ENCODE peak calls at places on chromosome 18, in four cellular contexts. One of them, this sample, is unnamed.

GRCh38 chr18:22872894-22873537 is 60.1 kb upstream of the RBBP8 start:
- DNase-seq in iPS DF 19.7: no peak
- DNase-seq in cardiac muscle cell: no peak
- DNase-seq in neural crest cell: no peak
- DNase-seq in this sample: no peak

GRCh38 chr18:59096098-59096779 is 43.4 kb upstream of the SEC11C start:
- DNase-seq in neural crest cell: no peak
- DNase-seq in iPS DF 19.7: peak; percentile 40
- DNase-seq in cardiac muscle cell: no peak
- DNase-seq in this sample: peak; percentile 50

GRCh38 chr18:23814977-23815614 is 125.8 kb downstream of the LAMA3 start:
- DNase-seq in cardiac muscle cell: no peak
- DNase-seq in neural crest cell: no peak
- DNase-seq in iPS DF 19.7: no peak
- DNase-seq in this sample: no peak

GRCh38 chr18:42047721-42048120 is 92.7 kb downstream of the PIK3C3 start:
- DNase-seq in neural crest cell: no peak
- DNase-seq in cardiac muscle cell: no peak
- DNase-seq in iPS DF 19.7: no peak
- DNase-seq in this sample: no peak

GRCh38 chr18:57077786-57078552 is 68.9 kb upstream of the BOD1L2 start:
- DNase-seq in cardiac muscle cell: no peak
- DNase-seq in neural crest cell: no peak
- DNase-seq in iPS DF 19.7: no peak
- DNase-seq in this sample: no peak

GRCh38 chr18:50429207-50429948 is 54.5 kb downstream of the SKA1 start:
- DNase-seq in neural crest cell: no peak
- DNase-seq in iPS DF 19.7: no peak
- DNase-seq in cardiac muscle cell: peak; percentile 66
- DNase-seq in this sample: peak; percentile 31

GRCh38 chr18:75162467-75162866 is 46.5 kb downstream of the PTGR3 start:
- DNase-seq in cardiac muscle cell: no peak
- DNase-seq in neural crest cell: no peak
- DNase-seq in iPS DF 19.7: no peak
- DNase-seq in this sample: no peak

GRCh38 chr18:32918692-32919250 is 145.9 kb upstream of the KLHL14 start:
- DNase-seq in neural crest cell: no peak
- DNase-seq in cardiac muscle cell: no peak
- DNase-seq in iPS DF 19.7: no peak
- DNase-seq in this sample: no peak

GRCh38 chr18:57447154-57447621 is 12.0 kb downstream of the ONECUT2 start:
- DNase-seq in cardiac muscle cell: peak; percentile 89
- DNase-seq in neural crest cell: peak; percentile 87
- DNase-seq in iPS DF 19.7: no peak
- DNase-seq in this sample: peak; percentile 84

GRCh38 chr18:45378933-45379332 is 236.3 kb upstream of the SLC14A2 start:
- DNase-seq in iPS DF 19.7: no peak
- DNase-seq in cardiac muscle cell: no peak
- DNase-seq in neural crest cell: no peak
- DNase-seq in this sample: no peak

GRCh38 chr18:74242451-74243096 is 49.2 kb downstream of the CYB5A start:
- DNase-seq in cardiac muscle cell: peak; percentile 23
- DNase-seq in neural crest cell: no peak
- DNase-seq in iPS DF 19.7: no peak
- DNase-seq in this sample: no peak

GRCh38 chr18:24940416-24940815 is 411.6 kb downstream of the ZNF521 start:
- DNase-seq in neural crest cell: no peak
- DNase-seq in iPS DF 19.7: no peak
- DNase-seq in cardiac muscle cell: no peak
- DNase-seq in this sample: no peak

GRCh38 chr18:37584952-37585695 is 19.5 kb upstream of the CELF4 start:
- DNase-seq in neural crest cell: no peak
- DNase-seq in cardiac muscle cell: no peak
- DNase-seq in iPS DF 19.7: no peak
- DNase-seq in this sample: no peak

GRCh38 chr18:35071819-35072247 is 30.6 kb downstream of the MAPRE2 start:
- DNase-seq in neural crest cell: no peak
- DNase-seq in iPS DF 19.7: no peak
- DNase-seq in cardiac muscle cell: no peak
- DNase-seq in this sample: no peak

GRCh38 chr18:26655614-26656400 is 107.5 kb upstream of the KCTD1 start:
- DNase-seq in neural crest cell: peak; percentile 56
- DNase-seq in cardiac muscle cell: peak; percentile 85
- DNase-seq in iPS DF 19.7: no peak
- DNase-seq in this sample: peak; percentile 27

GRCh38 chr18:57027190-57027708 is 119.6 kb upstream of the BOD1L2 start:
- DNase-seq in cardiac muscle cell: no peak
- DNase-seq in iPS DF 19.7: no peak
- DNase-seq in neural crest cell: no peak
- DNase-seq in this sample: peak; percentile 37

GRCh38 chr18:45690975-45691815 is 32.8 kb upstream of the SLC14A1 start:
- DNase-seq in neural crest cell: peak; percentile 90
- DNase-seq in cardiac muscle cell: peak; percentile 90
- DNase-seq in iPS DF 19.7: peak; percentile 30
- DNase-seq in this sample: peak; percentile 77

GRCh38 chr18:59649575-59649974 is 47.6 kb downstream of the CCBE1 start:
- DNase-seq in neural crest cell: no peak
- DNase-seq in cardiac muscle cell: no peak
- DNase-seq in iPS DF 19.7: no peak
- DNase-seq in this sample: no peak

GRCh38 chr18:58862851-58863538 is 1.7 kb upstream of the ZNF532 start:
- DNase-seq in cardiac muscle cell: no peak
- DNase-seq in neural crest cell: peak; percentile 33
- DNase-seq in iPS DF 19.7: no peak
- DNase-seq in this sample: no peak

GRCh38 chr18:54148151-54148550 is 76.3 kb downstream of the MBD2 start:
- DNase-seq in iPS DF 19.7: no peak
- DNase-seq in cardiac muscle cell: no peak
- DNase-seq in neural crest cell: no peak
- DNase-seq in this sample: no peak

GRCh38 chr18:23336072-23336471 is 117.0 kb upstream of the RIOK3 start:
- DNase-seq in cardiac muscle cell: no peak
- DNase-seq in iPS DF 19.7: no peak
- DNase-seq in neural crest cell: no peak
- DNase-seq in this sample: no peak

GRCh38 chr18:48361801-48362200 is 47.4 kb downstream of the ZBTB7C start:
- DNase-seq in neural crest cell: no peak
- DNase-seq in cardiac muscle cell: no peak
- DNase-seq in iPS DF 19.7: no peak
- DNase-seq in this sample: no peak

GRCh38 chr18:75160315-75160714 is 48.6 kb downstream of the PTGR3 start:
- DNase-seq in iPS DF 19.7: no peak
- DNase-seq in neural crest cell: no peak
- DNase-seq in cardiac muscle cell: no peak
- DNase-seq in this sample: no peak

GRCh38 chr18:58851874-58852273 is 12.8 kb upstream of the ZNF532 start:
- DNase-seq in neural crest cell: no peak
- DNase-seq in cardiac muscle cell: no peak
- DNase-seq in iPS DF 19.7: no peak
- DNase-seq in this sample: no peak

GRCh38 chr18:26920644-26921043 is 55.1 kb upstream of the AQP4 start:
- DNase-seq in cardiac muscle cell: peak; percentile 9
- DNase-seq in neural crest cell: no peak
- DNase-seq in iPS DF 19.7: no peak
- DNase-seq in this sample: no peak

GRCh38 chr18:59547691-59548182 is 149.5 kb downstream of the CCBE1 start:
- DNase-seq in neural crest cell: no peak
- DNase-seq in iPS DF 19.7: no peak
- DNase-seq in cardiac muscle cell: peak; percentile 78
- DNase-seq in this sample: no peak

GRCh38 chr18:74241970-74242369 is 49.8 kb downstream of the CYB5A start:
- DNase-seq in iPS DF 19.7: no peak
- DNase-seq in cardiac muscle cell: no peak
- DNase-seq in neural crest cell: no peak
- DNase-seq in this sample: no peak

GRCh38 chr18:78562446-78563020 is 417.1 kb upstream of the SALL3 start:
- DNase-seq in iPS DF 19.7: no peak
- DNase-seq in cardiac muscle cell: no peak
- DNase-seq in neural crest cell: peak; percentile 25
- DNase-seq in this sample: no peak

GRCh38 chr18:9507565-9508088 is 32.3 kb downstream of the RALBP1 start:
- DNase-seq in cardiac muscle cell: no peak
- DNase-seq in neural crest cell: no peak
- DNase-seq in iPS DF 19.7: no peak
- DNase-seq in this sample: no peak

GRCh38 chr18:34493566-34494358 is 216.3 kb upstream of the DTNA start:
- DNase-seq in cardiac muscle cell: peak; percentile 74
- DNase-seq in neural crest cell: peak; percentile 5
- DNase-seq in iPS DF 19.7: peak; percentile 30
- DNase-seq in this sample: peak; percentile 69